ENCODE peak calls at places on chromosomes 16 and 17, in nine cellular contexts. Y, T, F, R, O, G, J, Z and N are unnamed samples.

GRCh38 chr17:43449470-43450202 is 34.1 kb upstream of the DHX8 start:
- DNase-seq in Y (no peak), T (no peak), F (no peak), R (no peak), O (no peak), G (no peak), J (no peak), Z (no peak), N (no peak)

GRCh38 chr16:81424761-81425160 is 19.8 kb upstream of the CMIP start:
- DNase-seq in Y (no peak), T (peak), F (no peak), R (no peak), O (no peak), G (no peak), J (no peak), Z (peak), N (no peak)

GRCh38 chr16:55000595-55000994 is 69.9 kb downstream of the IRX5 start:
- DNase-seq in Y (no peak), T (no peak), F (no peak), R (peak), O (peak), G (no peak), J (no peak), Z (no peak), N (no peak)

GRCh38 chr16:77171750-77172635 is 19.0 kb upstream of the MON1B start:
- DNase-seq in Y (no peak), T (peak), F (peak), R (peak), O (peak), G (peak), J (peak), Z (peak), N (no peak)

GRCh38 chr17:12078791-12079190 is 58.1 kb downstream of the MAP2K4 start:
- DNase-seq in Y (no peak), T (no peak), F (no peak), R (peak), O (peak), G (no peak), J (no peak), Z (no peak), N (no peak)

GRCh38 chr16:67443299-67443698 is 12.4 kb downstream of the HSD11B2 start:
- DNase-seq in Y (peak), T (no peak), F (no peak), R (peak), O (peak), G (no peak), J (no peak), Z (no peak), N (no peak)

GRCh38 chr17:65711671-65712276 is 150.3 kb upstream of the AXIN2 start:
- DNase-seq in Y (no peak), T (peak), F (no peak), R (no peak), O (no peak), G (no peak), J (no peak), Z (no peak), N (no peak)

GRCh38 chr16:24747425-24747824 is 18.0 kb downstream of the TNRC6A start:
- DNase-seq in Y (no peak), T (no peak), F (no peak), R (no peak), O (no peak), G (no peak), J (no peak), Z (no peak), N (no peak)

GRCh38 chr17:2954898-2955445 is 108.4 kb downstream of the OR1D5 start:
- DNase-seq in Y (no peak), T (peak), F (no peak), R (peak), O (peak), G (no peak), J (no peak), Z (peak), N (no peak)

GRCh38 chr16:85317704-85318103 is 205.4 kb upstream of the CIBAR2 start:
- DNase-seq in Y (no peak), T (no peak), F (no peak), R (no peak), O (no peak), G (no peak), J (no peak), Z (no peak), N (no peak)

GRCh38 chr17:39576187-39576586 is 31.5 kb downstream of the NEUROD2 start:
- DNase-seq in Y (no peak), T (no peak), F (peak), R (no peak), O (no peak), G (peak), J (no peak), Z (peak), N (peak)

GRCh38 chr17:50848039-50848438 is 12.7 kb downstream of the WFIKKN2 start:
- DNase-seq in Y (no peak), T (no peak), F (no peak), R (no peak), O (no peak), G (no peak), J (no peak), Z (no peak), N (no peak)

GRCh38 chr16:6160871-6161270 is 1063.3 kb upstream of the EEF2KMT start:
- DNase-seq in Y (no peak), T (no peak), F (no peak), R (no peak), O (no peak), G (no peak), J (no peak), Z (no peak), N (no peak)

GRCh38 chr17:61131555-61131954 is 268.1 kb upstream of the TBX2 start:
- DNase-seq in Y (no peak), T (no peak), F (peak), R (no peak), O (no peak), G (no peak), J (no peak), Z (no peak), N (no peak)

GRCh38 chr17:57861737-57862409 is 12.0 kb upstream of the MRPS23 start:
- DNase-seq in Y (peak), T (no peak), F (peak), R (peak), O (peak), G (no peak), J (no peak), Z (no peak), N (peak)

GRCh38 chr17:19672009-19672837 is 23.7 kb downstream of the ALDH3A2 start:
- DNase-seq in Y (peak), T (no peak), F (no peak), R (peak), O (peak), G (no peak), J (no peak), Z (no peak), N (no peak)

GRCh38 chr16:69620564-69620963 is 54.8 kb downstream of the NFAT5 start:
- DNase-seq in Y (no peak), T (no peak), F (no peak), R (peak), O (peak), G (no peak), J (no peak), Z (no peak), N (no peak)

GRCh38 chr16:78443780-78444422 is 344.4 kb downstream of the WWOX start:
- DNase-seq in Y (no peak), T (no peak), F (no peak), R (peak), O (peak), G (no peak), J (no peak), Z (no peak), N (no peak)

GRCh38 chr17:411416-412120 is 59.0 kb upstream of the RPH3AL start:
- DNase-seq in Y (no peak), T (no peak), F (no peak), R (no peak), O (no peak), G (no peak), J (no peak), Z (no peak), N (no peak)

GRCh38 chr17:77476920-77477805 is 336.4 kb downstream of the SEC14L1 start:
- DNase-seq in Y (peak), T (peak), F (peak), R (peak), O (peak), G (no peak), J (no peak), Z (peak), N (peak)

GRCh38 chr17:1414634-1415033 is 14.6 kb upstream of the YWHAE start:
- DNase-seq in Y (no peak), T (no peak), F (no peak), R (no peak), O (no peak), G (no peak), J (no peak), Z (no peak), N (no peak)

GRCh38 chr16:64910351-64910750 is 211.5 kb downstream of the CDH11 start:
- DNase-seq in Y (peak), T (no peak), F (no peak), R (peak), O (peak), G (no peak), J (no peak), Z (no peak), N (peak)

GRCh38 chr17:3929181-3929580 is 12.9 kb upstream of the P2RX1 start:
- DNase-seq in Y (no peak), T (no peak), F (no peak), R (no peak), O (no peak), G (no peak), J (no peak), Z (no peak), N (no peak)

GRCh38 chr17:2695243-2695960 is 16.2 kb downstream of the CLUH start:
- DNase-seq in Y (peak), T (no peak), F (no peak), R (no peak), O (no peak), G (no peak), J (no peak), Z (no peak), N (peak)

GRCh38 chr17:47941998-47942490 is 673 bp downstream of the PNPO start:
- DNase-seq in Y (no peak), T (no peak), F (no peak), R (no peak), O (no peak), G (no peak), J (no peak), Z (peak), N (no peak)

GRCh38 chr17:73785466-73785865 is 141.2 kb upstream of the SDK2 start:
- DNase-seq in Y (no peak), T (no peak), F (peak), R (no peak), O (no peak), G (no peak), J (no peak), Z (no peak), N (no peak)

GRCh38 chr16:56517206-56517605 is 2.6 kb downstream of the BBS2 start:
- DNase-seq in Y (no peak), T (no peak), F (no peak), R (no peak), O (no peak), G (no peak), J (no peak), Z (no peak), N (no peak)

GRCh38 chr17:74296548-74296936 is 22.5 kb downstream of the DNAI2 start:
- DNase-seq in Y (peak), T (peak), F (peak), R (peak), O (peak), G (peak), J (peak), Z (peak), N (peak)

GRCh38 chr17:79395545-79395944 is 215.3 kb downstream of the RBFOX3 start:
- DNase-seq in Y (no peak), T (no peak), F (no peak), R (no peak), O (no peak), G (no peak), J (no peak), Z (no peak), N (no peak)

GRCh38 chr17:79395046-79395445 is 215.8 kb downstream of the RBFOX3 start:
- DNase-seq in Y (no peak), T (no peak), F (no peak), R (no peak), O (no peak), G (no peak), J (no peak), Z (no peak), N (no peak)

GRCh38 chr17:79392598-79392997 is 218.3 kb downstream of the RBFOX3 start:
- DNase-seq in Y (no peak), T (no peak), F (no peak), R (no peak), O (no peak), G (no peak), J (no peak), Z (no peak), N (no peak)

GRCh38 chr17:79391808-79392233 is 219.0 kb downstream of the RBFOX3 start:
- DNase-seq in Y (peak), T (peak), F (peak), R (peak), O (peak), G (peak), J (peak), Z (peak), N (peak)

DNA sequence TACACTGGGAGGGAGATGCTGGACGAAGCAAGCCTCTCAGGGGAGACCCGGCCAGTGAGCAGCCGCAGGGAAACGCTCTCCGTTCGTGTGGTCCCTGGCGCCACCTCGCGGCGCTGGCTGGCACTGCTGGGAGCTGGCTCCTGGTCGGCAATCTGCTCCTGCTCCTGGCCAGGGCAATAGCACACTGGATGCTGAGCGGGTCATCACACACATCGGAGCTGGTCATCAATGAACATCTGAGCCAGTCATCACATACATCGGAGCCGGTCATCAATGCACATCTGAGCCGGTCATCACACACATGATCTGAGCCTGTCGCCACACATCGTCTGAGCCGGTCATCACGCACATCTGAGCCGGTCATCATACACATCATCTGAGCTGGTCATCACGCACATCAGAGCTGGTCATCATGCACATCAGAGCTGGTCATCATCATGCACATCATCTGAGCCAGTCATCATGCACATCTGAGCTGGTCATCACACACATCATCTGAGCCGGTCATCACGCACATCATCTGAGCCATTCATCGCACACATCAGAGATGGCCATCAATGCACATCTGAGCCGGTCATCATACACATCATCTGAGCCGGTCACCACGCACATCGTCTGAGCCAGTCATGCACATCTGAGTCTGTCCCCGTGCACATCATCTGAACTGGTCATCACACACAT is 217.4 kb downstream of the RBFOX3 start:
- DNase-seq in Y (peak), T (peak), F (peak), R (peak), O (peak), G (peak), J (peak), Z (peak), N (peak)
- TF ChIP-seq CTCF in Y (peak), T (peak), F (peak), R (peak), O (peak), G (peak), J (peak), Z (peak), N (peak)

DNA sequence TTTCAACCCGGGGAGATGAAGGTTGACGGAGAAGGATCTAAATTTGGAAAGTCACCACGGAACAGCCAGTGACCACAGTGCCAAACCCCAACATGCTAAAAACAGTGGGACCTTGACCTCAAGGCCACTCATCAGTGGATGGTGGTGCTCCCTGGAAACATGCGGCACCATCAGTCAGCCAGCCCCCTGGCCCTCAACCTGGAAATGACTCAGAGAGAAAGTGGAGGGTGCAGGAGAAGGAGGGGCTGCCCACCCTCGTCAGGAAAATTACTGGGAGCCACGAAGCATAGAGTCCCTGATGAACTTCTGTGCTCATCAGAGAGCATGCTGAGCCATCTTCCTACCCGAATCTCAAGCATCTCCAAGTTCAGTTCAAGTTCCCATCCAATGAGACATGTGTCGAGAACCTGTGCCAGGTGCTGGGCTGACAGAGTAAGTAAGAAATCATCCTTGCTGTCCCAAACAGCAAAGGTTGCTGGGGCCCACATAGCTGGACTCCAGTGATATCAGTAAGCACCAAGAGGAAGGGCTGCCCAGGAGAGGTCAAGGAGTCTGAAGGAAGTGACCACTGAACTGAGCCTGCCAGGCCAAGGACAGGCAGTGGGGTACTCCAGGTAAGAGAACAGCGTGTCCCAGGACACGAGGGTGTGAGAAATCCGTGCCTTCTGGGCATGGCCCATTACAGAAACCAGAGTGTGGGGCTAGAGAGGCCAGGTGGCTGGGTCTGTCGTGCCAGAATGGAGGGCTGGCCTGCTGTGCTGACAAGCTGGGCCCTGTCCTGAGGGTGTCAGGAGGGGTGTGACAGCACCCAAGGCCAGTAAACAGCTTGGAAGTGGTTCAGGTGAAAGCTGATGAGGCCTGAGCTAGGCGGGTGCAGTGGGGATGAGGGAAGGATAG is 5.2 kb downstream of the PECAM1 start:
- DNase-seq in Y (peak), T (no peak), F (no peak), R (peak), O (peak), G (no peak), J (peak), Z (no peak), N (no peak)
- TF ChIP-seq CTCF in Y (no peak), T (no peak), F (no peak), R (no peak), O (no peak), G (no peak), J (no peak), Z (no peak), N (no peak)

GRCh38 chr17:8629371-8630226 is 926 bp downstream of the MYH10 start:
- DNase-seq in Y (peak), T (no peak), F (peak), R (no peak), O (peak), G (peak), J (peak), Z (peak), N (peak)

GRCh38 chr17:8632087-8632486 is 1.6 kb upstream of the MYH10 start:
- DNase-seq in Y (no peak), T (peak), F (no peak), R (no peak), O (no peak), G (no peak), J (no peak), Z (peak), N (no peak)

GRCh38 chr17:8631554-8631877 is 991 bp upstream of the MYH10 start:
- DNase-seq in Y (no peak), T (no peak), F (no peak), R (no peak), O (peak), G (no peak), J (no peak), Z (no peak), N (no peak)

GRCh38 chr17:8630227-8630801 is at the start of gene MYH10:
- DNase-seq in Y (no peak), T (peak), F (no peak), R (no peak), O (no peak), G (peak), J (peak), Z (peak), N (no peak)

GRCh38 chr17:8630802-8631553 is 453 bp upstream of the MYH10 start:
- DNase-seq in Y (peak), T (peak), F (peak), R (peak), O (peak), G (peak), J (peak), Z (peak), N (peak)
- TF ChIP-seq CTCF in Y (peak), T (peak), F (no peak), R (no peak), O (no peak), G (peak), J (peak), Z (peak), N (peak)

GRCh38 chr16:1107731-1108130 is 11.7 kb upstream of the C1QTNF8 start:
- DNase-seq in Y (no peak), T (no peak), F (no peak), R (no peak), O (no peak), G (no peak), J (no peak), Z (no peak), N (no peak)

GRCh38 chr16:1107141-1107540 is 11.1 kb upstream of the C1QTNF8 start:
- DNase-seq in Y (no peak), T (no peak), F (no peak), R (no peak), O (no peak), G (no peak), J (no peak), Z (no peak), N (no peak)

GRCh38 chr16:1105888-1106620 is 10.0 kb upstream of the C1QTNF8 start:
- DNase-seq in Y (peak), T (no peak), F (peak), R (peak), O (peak), G (peak), J (peak), Z (peak), N (peak)

GRCh38 chr16:1108299-1109252 is 12.5 kb upstream of the C1QTNF8 start:
- DNase-seq in Y (no peak), T (no peak), F (no peak), R (peak), O (peak), G (no peak), J (no peak), Z (no peak), N (peak)

GRCh38 chr16:1106659-1107058 is 10.6 kb upstream of the C1QTNF8 start:
- DNase-seq in Y (no peak), T (no peak), F (no peak), R (no peak), O (no peak), G (no peak), J (no peak), Z (no peak), N (no peak)
- TF ChIP-seq CTCF in Y (no peak), T (no peak), F (no peak), R (no peak), O (no peak), G (no peak), J (no peak), Z (no peak), N (no peak)